ENCODE peak calls at places on chromosomes 11 and 22, in five cellular contexts. D is IMR-90, M is mesenchymal stem cell, E is mesendoderm, A is neuronal stem cell. C is an unnamed sample.

GRCh38 chr11:34886609-34887008 is 29.6 kb downstream of the APIP start:
- DNase-seq in D (no peak), M (no peak), E (no peak), A (no peak), C (no peak)

GRCh38 chr11:128308793-128309192 is 278.6 kb downstream of the ETS1 start:
- DNase-seq in D (no peak), M (no peak), E (no peak), A (no peak), C (no peak)

GRCh38 chr11:59584294-59584693 is 31.3 kb downstream of the OSBP start:
- DNase-seq in D (no peak), M (no peak), E (no peak), A (no peak), C (no peak)

GRCh38 chr22:46043339-46043738 is 66.4 kb upstream of the WNT7B start:
- DNase-seq in D (no peak), M (no peak), E (no peak), A (no peak), C (no peak)

GRCh38 chr11:69358398-69359080 is 64.6 kb downstream of the MYEOV start:
- DNase-seq in D (no peak), M (no peak), E (no peak), A (no peak), C (no peak)

GRCh38 chr22:35731321-35731720 is 13.6 kb downstream of the APOL5 start:
- DNase-seq in D (no peak), M (no peak), E (no peak), A (no peak), C (no peak)

GRCh38 chr11:102414559-102414958 is 38.0 kb downstream of the TMEM123 start:
- DNase-seq in D (no peak), M (no peak), E (no peak), A (no peak), C (no peak)

GRCh38 chr11:70124321-70125061 is 46.4 kb downstream of the ANO1 start:
- DNase-seq in D (no peak), M (no peak), E (no peak), A (no peak), C (no peak)

GRCh38 chr11:113730887-113731726 is 25.0 kb upstream of the TMPRSS5 start:
- DNase-seq in D (peak; percentile 64), M (peak; percentile 52), E (peak; percentile 69), A (peak; percentile 41), C (peak; percentile 65)

GRCh38 chr11:14413307-14414072 is 54.5 kb upstream of the RRAS2 start:
- DNase-seq in D (peak; percentile 58), M (no peak), E (peak; percentile 93), A (no peak), C (peak; percentile 66)

GRCh38 chr11:108142304-108142703 is 20.9 kb downstream of the ACAT1 start:
- DNase-seq in D (no peak), M (no peak), E (no peak), A (no peak), C (peak; percentile 37)

GRCh38 chr11:64744544-64745218 is 739 bp upstream of the RASGRP2 start:
- DNase-seq in D (no peak), M (no peak), E (no peak), A (no peak), C (no peak)

GRCh38 chr11:134027671-134028070 is 41.2 kb upstream of the JAM3 start:
- DNase-seq in D (no peak), M (no peak), E (no peak), A (no peak), C (no peak)

GRCh38 chr11:65851083-65851579 is 6.8 kb downstream of the CFL1 start:
- DNase-seq in D (no peak), M (peak; percentile 33), E (peak; percentile 97), A (no peak), C (no peak)

GRCh38 chr22:46635756-46636155 is 15.6 kb downstream of the GRAMD4 start:
- DNase-seq in D (no peak), M (no peak), E (peak; percentile 58), A (no peak), C (peak; percentile 71)

GRCh38 chr22:20084547-20085413 is 4.7 kb downstream of the DGCR8 start:
- DNase-seq in D (no peak), M (peak; percentile 18), E (peak; percentile 68), A (peak; percentile 40), C (no peak)
- H4K8ac ChIP-seq in D (no peak overlapping the region), M (no peak overlapping the region), E (no peak overlapping the region), A (no peak overlapping the region), C (no peak overlapping the region)

DNA sequence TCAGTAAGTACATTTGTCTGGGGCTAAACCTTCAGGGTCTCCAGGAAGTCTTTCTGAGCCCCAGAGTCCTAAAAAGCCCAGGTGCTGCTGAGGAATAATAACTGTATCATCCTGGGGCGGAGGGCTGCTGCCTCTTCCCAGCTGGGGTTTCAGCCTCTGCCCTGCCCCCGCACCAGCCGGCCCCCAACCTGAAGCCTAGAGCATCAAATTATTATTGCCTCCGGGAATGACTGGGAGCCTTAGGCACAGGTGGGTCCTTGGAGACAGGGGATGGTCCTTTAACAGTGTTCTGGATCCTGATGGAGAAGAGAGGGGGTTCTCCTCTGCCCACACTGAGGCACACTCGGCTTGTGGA is 64.4 kb downstream of the BCR start:
- DNase-seq in D (no peak), M (no peak), E (no peak), A (no peak), C (no peak)
- H2AK5ac ChIP-seq in D (no peak overlapping the region), M (peak overlapping the region; percentile 55), E (no peak overlapping the region), A (peak overlapping the region; percentile 95), C (no peak overlapping the region)

GRCh38 chr11:57647960-57648776 is 1.5 kb downstream of the YPEL4 start:
- DNase-seq in D (no peak), M (peak; percentile 33), E (peak; percentile 41), A (no peak), C (no peak)

GRCh38 chr11:57646221-57646620 is 3.5 kb downstream of the YPEL4 start:
- DNase-seq in D (no peak), M (no peak), E (no peak), A (no peak), C (no peak)

GRCh38 chr11:57645716-57646085 is 4.0 kb downstream of the YPEL4 start:
- DNase-seq in D (no peak), M (no peak), E (peak; percentile 16), A (no peak), C (no peak)

GRCh38 chr11:57647368-57647767 is 2.3 kb downstream of the YPEL4 start:
- DNase-seq in D (no peak), M (no peak), E (peak; percentile 50), A (no peak), C (no peak)

DNA sequence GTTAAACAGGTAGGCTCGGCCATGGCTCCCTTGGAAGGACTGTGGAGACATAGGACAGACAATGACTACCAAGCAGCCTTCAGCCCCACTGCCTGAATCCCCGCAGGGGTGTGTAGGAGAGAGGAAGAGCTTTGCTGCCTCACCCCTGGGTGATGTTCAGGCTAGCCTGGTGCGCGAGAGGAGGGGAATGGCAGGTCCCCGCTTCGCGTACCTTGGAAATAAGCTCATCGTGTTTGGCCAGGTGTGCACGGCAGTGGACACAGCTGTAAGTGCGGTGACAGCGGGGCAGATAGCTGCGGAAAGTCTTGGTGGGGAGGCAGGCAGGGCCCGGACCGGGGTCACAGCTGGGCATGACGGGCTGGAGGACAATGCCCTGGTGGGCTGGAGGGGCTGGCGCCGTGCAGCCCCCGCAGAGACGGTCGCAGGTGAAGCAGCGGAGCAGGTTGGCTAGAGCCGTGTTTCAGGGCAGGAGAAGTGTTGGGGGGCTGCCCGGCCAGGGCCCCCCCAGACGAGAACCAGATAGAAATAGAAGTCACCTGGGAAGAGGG is 2.9 kb downstream of the YPEL4 start:
- DNase-seq in D (no peak), M (no peak), E (peak; percentile 60), A (no peak), C (no peak)
- H4K8ac ChIP-seq in D (no peak overlapping the region), M (no peak overlapping the region), E (no peak overlapping the region), A (no peak overlapping the region), C (no peak overlapping the region)

GRCh38 chr11:117492578-117493251 is 165.1 kb downstream of the CEP164 start:
- DNase-seq in D (no peak), M (no peak), E (peak; percentile 80), A (peak; percentile 54), C (no peak)

GRCh38 chr11:117501499-117501898 is 173.8 kb downstream of the CEP164 start:
- DNase-seq in D (no peak), M (no peak), E (no peak), A (no peak), C (no peak)

GRCh38 chr11:117495357-117495756 is 167.7 kb downstream of the CEP164 start:
- DNase-seq in D (no peak), M (no peak), E (no peak), A (no peak), C (no peak)

GRCh38 chr11:117498791-117499190 is 171.1 kb downstream of the CEP164 start:
- DNase-seq in D (no peak), M (no peak), E (no peak), A (no peak), C (no peak)

GRCh38 chr11:117497206-117497951 is 169.7 kb downstream of the CEP164 start:
- DNase-seq in D (no peak), M (no peak), E (no peak), A (no peak), C (no peak)
- H2AK5ac ChIP-seq in D (no peak overlapping the region), M (no peak overlapping the region), E (no peak overlapping the region), A (peak overlapping the region; percentile 89), C (no peak overlapping the region)

GRCh38 chr22:23237841-23238240 is 57.5 kb downstream of the BCR start:
- DNase-seq in D (no peak), M (no peak), E (no peak), A (no peak), C (no peak)

GRCh38 chr22:23237201-23237798 is 57.0 kb downstream of the BCR start:
- DNase-seq in D (peak; percentile 66), M (peak; percentile 43), E (peak; percentile 96), A (peak; percentile 52), C (no peak)

GRCh38 chr22:23235425-23235824 is 55.1 kb downstream of the BCR start:
- DNase-seq in D (peak; percentile 17), M (no peak), E (no peak), A (no peak), C (no peak)

GRCh38 chr22:23236026-23236425 is 55.7 kb downstream of the BCR start:
- DNase-seq in D (peak; percentile 15), M (no peak), E (no peak), A (no peak), C (no peak)

DNA sequence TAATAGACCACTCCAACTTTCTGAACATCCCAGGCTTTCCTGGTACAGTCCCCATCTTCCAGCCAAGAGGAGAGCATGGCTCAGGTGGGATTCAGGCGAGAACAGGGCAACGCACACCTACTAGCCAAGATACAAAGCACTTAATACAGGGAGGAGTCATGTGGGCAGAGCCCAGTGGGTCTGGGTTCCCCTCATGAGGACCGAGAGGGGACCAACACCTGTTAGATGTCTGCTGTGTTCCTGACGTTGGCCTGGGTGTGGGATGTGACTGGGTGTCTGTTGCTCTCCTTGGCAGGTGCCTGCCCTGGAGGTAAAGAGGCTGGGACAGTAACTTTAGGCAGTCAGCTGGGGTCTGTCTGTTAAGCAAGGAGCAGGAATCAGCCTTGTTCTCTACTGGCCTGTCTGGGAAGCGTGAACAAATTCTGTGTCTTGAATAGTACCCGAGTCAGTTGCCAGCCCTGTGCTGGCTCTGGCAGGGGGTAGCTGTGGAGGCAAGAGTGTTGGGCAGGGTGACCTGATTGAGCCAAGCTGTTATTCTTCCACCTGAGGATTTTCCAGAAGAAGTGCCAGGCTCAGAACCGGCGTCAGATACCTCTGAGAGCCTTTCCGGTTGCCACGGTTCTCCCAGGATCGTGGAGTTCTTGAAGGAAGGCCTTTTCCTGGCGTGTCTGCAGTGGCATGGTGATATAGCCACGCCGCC is 56.3 kb downstream of the BCR start:
- DNase-seq in D (no peak), M (no peak), E (no peak), A (no peak), C (no peak)
- H4K8ac ChIP-seq in D (no peak overlapping the region), M (no peak overlapping the region), E (no peak overlapping the region), A (no peak overlapping the region), C (no peak overlapping the region)

C was measured in trophoblast cell.